ENCODE peak calls at places on chromosomes 4 and X, in five cellular contexts. T is upper lobe of left lung, G is GM23338, W is Panc1, C is HCT116. K is an unnamed sample. For H3K4me1, the result is how much of the 10 kb centered on the place peaks cover.

GRCh38 chr4:10841697-10842096 is 157.1 kb upstream of the CLNK start:
- ATAC-seq in G (no peak), W (no peak), C (no peak), T (no peak), K (no peak)

GRCh38 chr4:2850966-2851782 is 7.5 kb downstream of the ADD1 start:
- ATAC-seq in T (no peak), W (no peak), C (no peak), G (no peak), K (no peak)

GRCh38 chrX:139078342-139078741 is 366.8 kb upstream of the FGF13 start:
- ATAC-seq in G (no peak), T (no peak), C (no peak), W (no peak), K (no peak)

GRCh38 chr4:140645614-140646412 is 77.1 kb upstream of the UCP1 start:
- ATAC-seq in W (no peak), G (no peak), C (no peak), T (no peak), K (no peak)

GRCh38 chr4:16875487-16875886 is 23.0 kb downstream of the LDB2 start:
- ATAC-seq in C (no peak), T (no peak), G (no peak), W (no peak), K (no peak)

GRCh38 chr4:74555843-74556242 is 110.9 kb downstream of the AREG start:
- ATAC-seq in T (no peak), C (no peak), W (no peak), G (no peak), K (no peak)

GRCh38 chr4:100935090-100935489 is 412.2 kb downstream of the PPP3CA start:
- ATAC-seq in T (no peak), G (no peak), C (peak), W (no peak), K (no peak)

GRCh38 chrX:101191217-101191750 is 28.3 kb upstream of the DRP2 start:
- ATAC-seq in G (peak), W (peak), T (no peak), C (no peak), K (peak)

GRCh38 chrX:151962034-151962433 is 12.4 kb downstream of the GABRE start:
- ATAC-seq in T (no peak), G (no peak), W (no peak), C (no peak), K (no peak)

GRCh38 chr4:3791910-3792542 is 25.8 kb downstream of the ADRA2C start:
- ATAC-seq in C (peak), G (peak), T (no peak), W (no peak), K (no peak)

GRCh38 chr4:121199742-121200561 is 35.8 kb upstream of the TNIP3 start:
- ATAC-seq in W (no peak), T (peak), C (no peak), G (no peak), K (no peak)

GRCh38 chr4:78297075-78297815 is 240.1 kb downstream of the FRAS1 start:
- ATAC-seq in T (no peak), C (no peak), G (no peak), W (no peak), K (no peak)

DNA sequence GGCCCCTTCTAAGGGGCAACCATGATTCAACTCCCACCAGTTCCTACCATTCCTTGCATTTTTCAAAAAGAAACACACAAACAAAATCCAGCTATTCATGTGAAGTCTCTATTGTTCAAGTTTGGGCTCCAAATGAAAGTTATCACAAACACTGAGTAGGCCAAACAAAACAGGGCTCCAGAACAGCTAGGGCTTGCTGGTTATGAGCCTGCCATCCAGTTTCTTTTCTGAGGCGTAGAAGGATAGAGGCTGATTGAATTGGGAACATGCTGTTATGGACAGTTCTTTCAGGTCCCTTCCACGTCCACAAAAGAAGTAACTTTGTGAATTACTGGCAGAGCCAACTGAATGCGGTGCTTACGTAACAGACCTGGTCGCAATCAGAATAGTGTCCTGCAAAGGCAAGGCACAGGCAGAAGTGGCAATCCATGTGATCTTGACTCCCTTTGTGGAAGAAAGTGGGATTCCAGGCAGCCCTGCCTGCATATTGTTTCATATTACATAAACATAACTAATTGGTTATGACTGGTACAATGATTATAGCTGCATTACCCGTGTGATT is 244.5 kb downstream of the SCFD2 start:
- ATAC-seq in T (no peak), G (no peak), C (no peak), W (no peak), K (no peak)
- H3K4me1 ChIP-seq in T (under half), G (under half), C (under half), W (under half), K (under half)

GRCh38 chr4:126627255-126627654 is 1005.5 kb upstream of the INTU start:
- ATAC-seq in W (no peak), C (peak), G (peak), T (no peak), K (no peak)
- TF ChIP-seq CTCF in W (peak), C (peak), G (peak), T (no peak), K (no peak)

DNA sequence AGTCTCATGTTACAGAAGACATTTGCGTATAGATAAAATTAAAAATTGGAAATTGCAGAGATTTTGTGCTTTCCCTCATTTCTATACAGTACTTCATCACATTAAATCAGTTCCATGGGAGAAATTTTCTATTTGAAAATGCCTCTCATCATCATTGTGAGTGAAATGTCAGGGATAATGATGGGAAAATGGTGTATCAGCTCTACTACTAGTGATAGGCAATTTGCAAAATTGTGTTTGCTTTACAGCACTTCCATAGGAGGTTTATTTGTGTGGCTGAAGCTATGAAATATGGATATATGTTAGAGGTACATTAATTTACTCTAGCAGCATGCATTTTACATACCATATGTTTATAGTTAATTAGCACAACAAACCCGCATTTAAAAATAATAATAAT is 21.0 kb upstream of the ANAPC4 start:
- ATAC-seq in G (no peak), C (no peak), T (no peak), W (no peak), K (no peak)
- TF ChIP-seq POLR2AphosphoS5 in G (no peak), C (no peak), T (no peak), W (no peak), K (no peak)

GRCh38 chr4:1730532-1731135 is 9.3 kb downstream of the TACC3 start:
- ATAC-seq in W (no peak), T (no peak), G (no peak), C (no peak), K (no peak)

GRCh38 chr4:1728061-1728980 is 7.0 kb downstream of the TACC3 start:
- ATAC-seq in C (peak), W (no peak), G (no peak), T (no peak), K (no peak)

GRCh38 chr4:1726146-1726934 is 5.0 kb downstream of the TACC3 start:
- ATAC-seq in T (peak), W (peak), G (peak), C (peak), K (peak)

GRCh38 chr4:1725521-1725920 is 4.2 kb downstream of the TACC3 start:
- ATAC-seq in W (no peak), T (no peak), C (no peak), G (no peak), K (no peak)

DNA sequence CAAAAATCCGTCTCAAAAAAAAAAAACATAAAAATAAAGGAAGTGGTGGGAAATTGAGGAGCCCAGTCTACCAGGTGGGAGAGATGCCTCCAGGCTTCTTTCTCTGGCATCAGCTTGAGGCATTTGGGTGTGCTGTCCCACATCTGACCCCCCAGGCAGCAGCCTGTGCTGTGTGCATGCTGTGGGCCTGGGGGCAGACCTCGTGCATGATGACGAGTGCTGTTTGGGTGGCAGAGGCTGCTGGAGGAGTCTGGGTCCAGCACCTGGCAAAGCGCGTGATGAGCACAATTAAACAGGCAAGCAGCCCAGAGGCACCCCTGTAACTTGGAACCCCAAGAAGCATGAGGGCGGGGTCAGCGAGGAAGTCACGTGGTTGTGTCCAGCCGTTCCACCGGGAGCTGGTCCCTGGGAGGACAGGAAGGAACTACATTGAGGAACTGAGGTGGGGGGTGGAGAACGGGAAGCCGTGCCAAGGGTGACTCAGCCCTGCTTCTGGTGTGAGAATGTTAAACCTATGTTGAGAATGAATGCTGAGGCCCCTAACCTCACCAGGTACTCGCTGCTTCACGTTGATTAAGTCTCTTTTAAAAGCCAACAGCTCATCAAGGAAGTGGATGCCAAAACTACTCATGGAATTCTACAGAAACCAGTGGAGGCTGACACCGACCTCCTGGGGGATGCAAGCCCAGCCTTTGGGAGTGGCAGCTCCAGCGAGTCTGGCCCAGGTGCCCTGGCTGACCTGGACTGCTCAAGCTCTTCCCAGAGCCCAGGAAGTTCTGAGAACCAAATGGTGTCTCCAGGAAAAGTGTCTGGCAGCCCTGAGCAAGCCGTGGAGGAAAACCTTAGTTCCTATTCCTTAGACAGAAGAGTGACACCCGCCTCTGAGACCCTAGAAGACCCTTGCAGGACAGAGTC is 6.1 kb downstream of the TACC3 start:
- ATAC-seq in W (peak), T (peak), C (no peak), G (no peak), K (peak)
- H3K4me1 ChIP-seq in W (under half), T (half or more), C (under half), G (under half), K (under half)

GRCh38 chr4:24282446-24282845 is 301.9 kb downstream of the DHX15 start:
- ATAC-seq in W (no peak), G (peak), T (no peak), C (no peak), K (no peak)

GRCh38 chr4:24285759-24286158 is 298.6 kb downstream of the DHX15 start:
- ATAC-seq in G (no peak), T (no peak), W (no peak), C (no peak), K (no peak)

DNA sequence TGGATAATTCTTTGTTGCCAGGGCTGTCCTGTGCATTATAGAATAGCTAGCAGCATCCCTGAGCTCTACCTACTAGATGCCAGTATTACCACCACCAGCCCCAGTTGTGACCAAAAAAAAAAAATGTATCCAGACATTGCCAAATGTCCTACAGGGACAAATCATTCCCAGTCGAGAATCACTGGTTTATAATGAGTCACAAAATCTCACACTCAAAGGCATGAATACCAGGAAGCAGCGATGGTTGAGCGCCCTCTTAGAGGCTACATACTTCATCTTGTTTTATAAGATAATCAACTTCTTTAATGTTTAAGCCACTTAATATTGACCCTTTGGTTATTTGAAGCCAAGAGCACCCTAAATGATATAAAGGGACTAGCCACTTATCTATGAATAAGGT is 297.3 kb downstream of the DHX15 start:
- ATAC-seq in W (no peak), T (no peak), G (no peak), C (no peak), K (no peak)
- TF ChIP-seq CTCF in W (no peak), T (no peak), G (no peak), C (no peak), K (no peak)

GRCh38 chr4:128061566-128062536 is 739 bp downstream of the LARP1B start:
- ATAC-seq in G (peak), C (peak), T (peak), W (peak), K (peak)
- TF ChIP-seq POLR2AphosphoS5 in G (peak), C (peak), T (peak), W (no peak), K (peak)

DNA sequence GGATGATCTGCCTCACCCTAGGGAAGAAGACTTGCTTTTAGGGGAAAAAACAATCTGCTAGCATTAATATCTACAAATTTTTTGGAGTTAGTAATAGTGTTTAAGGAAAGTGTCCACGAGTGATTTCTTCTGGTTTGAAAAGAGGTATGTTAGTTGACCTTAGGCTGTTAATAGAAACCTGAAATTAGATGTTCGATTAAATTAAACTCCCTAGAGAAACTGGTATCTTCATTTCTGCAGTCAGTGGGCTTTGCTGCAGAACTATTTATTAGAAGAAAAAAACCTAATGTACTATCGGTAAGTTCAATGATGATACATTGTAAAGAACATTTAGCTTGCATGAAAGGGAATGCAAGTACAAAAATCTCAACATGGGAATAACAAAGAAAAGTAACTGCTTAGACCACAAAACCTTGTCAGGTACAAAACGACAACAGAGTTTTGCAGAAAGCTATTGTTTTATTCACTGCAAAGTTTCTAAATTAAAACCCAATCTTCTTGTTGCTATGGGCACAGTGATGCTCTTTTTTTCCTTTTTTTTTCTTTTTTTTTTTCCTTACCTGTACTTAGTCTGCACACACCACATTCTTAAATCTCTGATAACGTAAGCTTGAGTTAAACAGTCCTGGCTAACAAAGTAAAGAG is 2.0 kb downstream of the KLF3 start:
- ATAC-seq in T (no peak), G (no peak), C (no peak), W (no peak), K (no peak)
- H3K4me1 ChIP-seq in T (half or more), G (under half), C (under half), W (under half), K (half or more)

K was measured in gastroesophageal sphincter.